ENCODE peak calls at places on chromosomes 2 and 18, in ten cellular contexts. T is hepatocyte; I is esophagus muscularis mucosa; Q is activated B cell treated with CpG ODN at 0.5 μM for 24 hours; R is RWPE1; L is AG10803; W is SK-N-SH; G is psoas muscle; F is CD8-positive, alpha-beta T cell; U is stomach. C is an unnamed sample.

GRCh38 chr18:2547477-2548087 is 23.7 kb downstream of the METTL4 start:
- DNase-seq in G (no peak), T (peak; percentile 78), L (peak; percentile 61), W (peak; percentile 46), F (no peak), R (peak; percentile 27), I (no peak), Q (no peak), U (no peak), C (peak; percentile 42)

GRCh38 chr2:43139996-43140621 is 86.3 kb downstream of the ZFP36L2 start:
- DNase-seq in R (no peak), T (peak; percentile 2), G (peak; percentile 38), I (no peak), Q (no peak), F (no peak), W (peak; percentile 75), U (no peak), L (peak; percentile 60), C (no peak)

GRCh38 chr18:54360406-54360805 is 2.7 kb downstream of the C18orf54 start:
- DNase-seq in F (no peak), R (no peak), T (no peak), U (no peak), I (no peak), Q (no peak), L (peak; percentile 3), W (no peak), G (no peak), C (no peak)

GRCh38 chr2:69594341-69594740 is 49.2 kb downstream of the AAK1 start:
- DNase-seq in F (no peak), R (no peak), I (no peak), W (no peak), Q (no peak), U (no peak), G (no peak), L (peak; percentile 84), T (no peak), C (no peak)

GRCh38 chr2:10537522-10538195 is 89.5 kb upstream of the ODC1 start:
- DNase-seq in U (no peak), I (no peak), T (no peak), G (no peak), W (no peak), Q (no peak), R (no peak), F (no peak), L (no peak), C (no peak)

GRCh38 chr2:235845245-235845644 is 322.9 kb downstream of the GBX2 start:
- DNase-seq in Q (no peak), G (no peak), W (no peak), U (no peak), R (no peak), F (no peak), L (no peak), I (no peak), T (no peak), C (no peak)

GRCh38 chr2:11129598-11130449 is 25.4 kb upstream of the SLC66A3 start:
- DNase-seq in F (peak; percentile 90), U (peak; percentile 86), W (peak; percentile 96), L (no peak), I (no peak), T (peak; percentile 92), Q (peak; percentile 71), G (no peak), R (peak; percentile 57), C (peak; percentile 82)

GRCh38 chr2:25215948-25216679 is 47.7 kb upstream of the POMC start:
- DNase-seq in W (peak; percentile 35), L (peak; percentile 62), I (no peak), F (peak; percentile 96), U (peak; percentile 74), R (no peak), G (peak; percentile 84), Q (peak; percentile 85), T (peak; percentile 89), C (peak; percentile 88)

GRCh38 chr2:128590309-128591021 is 271.8 kb upstream of the HS6ST1 start:
- DNase-seq in U (peak; percentile 9), I (peak; percentile 64), F (no peak), W (no peak), R (no peak), T (no peak), G (no peak), L (no peak), Q (no peak), C (no peak)

GRCh38 chr2:200761168-200761715 is 50.5 kb upstream of the BZW1 start:
- DNase-seq in Q (no peak), F (no peak), W (no peak), I (no peak), L (peak; percentile 73), G (no peak), R (no peak), U (no peak), T (no peak), C (no peak)

GRCh38 chr2:11004206-11004605 is 92.5 kb downstream of the KCNF1 start:
- DNase-seq in W (no peak), G (no peak), L (no peak), U (no peak), Q (no peak), F (no peak), T (peak; percentile 18), R (peak; percentile 69), I (no peak), C (no peak)

GRCh38 chr2:108542071-108542470 is 7.8 kb downstream of the LIMS1 start:
- DNase-seq in R (no peak), L (peak; percentile 81), W (no peak), T (no peak), I (no peak), U (no peak), Q (no peak), G (no peak), F (no peak), C (no peak)

GRCh38 chr2:39620067-39620466 is 45.6 kb upstream of the TMEM178A start:
- DNase-seq in F (no peak), R (peak; percentile 72), W (peak; percentile 27), I (no peak), G (peak; percentile 33), U (peak; percentile 56), L (peak; percentile 84), Q (no peak), T (peak; percentile 40), C (no peak)

GRCh38 chr2:66962625-66963207 is 434.4 kb upstream of the ETAA1 start:
- DNase-seq in I (no peak), L (no peak), G (no peak), U (no peak), Q (no peak), R (no peak), F (no peak), W (peak; percentile 39), T (peak; percentile 18), C (no peak)

GRCh38 chr2:10412380-10412779 is 35.7 kb downstream of the ODC1 start:
- DNase-seq in R (peak; percentile 59), U (no peak), G (no peak), W (peak; percentile 71), Q (no peak), T (no peak), I (no peak), F (no peak), L (peak; percentile 25), C (peak; percentile 67)

GRCh38 chr18:30440351-30440750 is 602.2 kb downstream of the DSC3 start:
- DNase-seq in Q (no peak), R (no peak), I (no peak), G (no peak), T (no peak), W (no peak), F (no peak), U (no peak), L (no peak), C (no peak)

GRCh38 chr2:60565472-60565871 is 12.0 kb upstream of the BCL11A start:
- DNase-seq in R (peak; percentile 8), W (no peak), F (no peak), Q (no peak), T (peak; percentile 66), I (no peak), L (peak; percentile 32), G (no peak), U (no peak), C (no peak)

GRCh38 chr2:90209806-90210205 is 1518.3 kb downstream of the RPIA start:
- DNase-seq in W (no peak), R (no peak), U (no peak), T (no peak), I (no peak), Q (no peak), G (no peak), L (no peak), F (no peak), C (no peak)

GRCh38 chr2:90209009-90209408 is 1517.5 kb downstream of the RPIA start:
- DNase-seq in T (no peak), R (no peak), U (no peak), Q (no peak), I (no peak), L (no peak), W (no peak), F (no peak), G (no peak), C (no peak)

GRCh38 chr2:90207454-90208058 is 1516.1 kb downstream of the RPIA start:
- DNase-seq in F (no peak), I (no peak), R (peak; percentile 59), T (no peak), W (peak; percentile 20), Q (no peak), L (peak; percentile 3), U (no peak), G (no peak), C (peak; percentile 4)
- TF ChIP-seq CTCF in F (no peak), I (no peak), R (peak; percentile 11), T (no peak), W (peak; percentile 63), Q (no peak), L (peak; percentile 44), U (no peak), G (peak; percentile 17), C (peak; percentile 26)

DNA sequence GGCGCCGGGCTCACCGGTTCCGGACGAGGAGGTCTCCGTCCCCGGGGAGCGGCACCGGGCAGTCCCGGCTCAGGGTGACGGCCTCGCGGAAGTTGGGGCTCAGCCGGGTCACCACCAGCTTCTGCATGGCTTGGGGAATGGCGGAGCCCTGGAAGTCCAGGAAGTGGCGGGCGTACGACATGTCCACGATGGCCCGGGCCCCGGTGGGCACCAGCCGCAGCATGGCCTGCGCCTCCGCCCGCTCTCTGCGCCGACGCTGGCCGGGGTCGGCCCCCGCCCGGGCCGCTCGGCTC is 157 bp downstream of the PTGR3 start:
- DNase-seq in U (peak; percentile 45), F (no peak), R (no peak), L (no peak), T (no peak), I (peak; percentile 91), W (no peak), Q (peak; percentile 57), G (no peak), C (no peak)
- TF ChIP-seq CTCF in U (no peak), F (no peak), R (no peak), L (no peak), T (no peak), I (no peak), W (no peak), Q (no peak), G (no peak), C (no peak)

GRCh38 chr18:74896390-74896991 is 298.8 kb downstream of the ZNF407 start:
- DNase-seq in U (peak; percentile 62), I (no peak), F (peak; percentile 63), G (no peak), Q (no peak), T (peak; percentile 72), R (peak; percentile 36), L (no peak), W (peak; percentile 20), C (peak; percentile 31)
- TF ChIP-seq CTCF in U (peak; percentile 62), I (peak; percentile 56), F (peak; percentile 60), G (peak; percentile 70), Q (no peak), T (peak; percentile 69), R (peak; percentile 79), L (no peak), W (peak; percentile 32), C (peak; percentile 48)

GRCh38 chr2:222483513-222484039 is 59.2 kb downstream of the SGPP2 start:
- DNase-seq in T (no peak), R (peak; percentile 13), L (no peak), Q (no peak), G (no peak), F (no peak), W (no peak), I (no peak), U (no peak), C (no peak)
- TF ChIP-seq CTCF in T (peak; percentile 17), R (no peak), L (no peak), Q (no peak), G (no peak), F (no peak), W (no peak), I (no peak), U (no peak), C (peak; percentile 15)